ENCODE peak calls at places on chromosomes 5 and 9, in eight cellular contexts. H is cardiac septum; M is activated CD8-positive, alpha-beta T cell treated with anti-CD3 and anti-CD28 coated beads, Interleukin-2, amount 10 ng/mL, durations not matched to agents 7 days and 5 days; W is prostate gland; N is IMR-90; G is HuH-7; Y is islet precursor cell; Z is stimulated activated CD4-positive, alpha-beta T cell treated with anti-CD3 and anti-CD28 coated beads, Interleukin-15, amount 100 ng/mL, for 24 hours. J is an unnamed sample.

GRCh38 chr9:137085918-137086530 is 761 bp upstream of the MAN1B1 start:
- DNase-seq in W (no peak), H (no peak), G (peak; percentile 43), Y (peak; percentile 80), M (peak; percentile 50), Z (peak; percentile 46), N (no peak), J (peak; percentile 54)

GRCh38 chr9:2722715-2723114 is 5.4 kb downstream of the KCNV2 start:
- DNase-seq in M (peak; percentile 33), W (no peak), G (no peak), Z (no peak), H (no peak), N (peak; percentile 59), Y (peak; percentile 60), J (no peak)

GRCh38 chr9:97518909-97519307 is 17.4 kb downstream of the TMOD1 start:
- DNase-seq in N (peak; percentile 92), G (no peak), Z (no peak), Y (peak; percentile 68), H (no peak), W (peak; percentile 80), M (no peak), J (no peak)

GRCh38 chr5:168808217-168808616 is 229.0 kb upstream of the PANK3 start:
- DNase-seq in Z (no peak), M (no peak), N (no peak), W (no peak), Y (no peak), H (no peak), G (no peak), J (no peak)

GRCh38 chr9:110432253-110432652 is 94.6 kb upstream of the TXNDC8 start:
- DNase-seq in G (no peak), Y (no peak), W (no peak), Z (no peak), N (peak; percentile 71), M (no peak), H (no peak), J (no peak)

GRCh38 chr5:111461261-111461671 is 51.1 kb downstream of the STARD4 start:
- DNase-seq in G (no peak), W (no peak), H (no peak), N (peak; percentile 25), Y (peak; percentile 69), Z (no peak), M (no peak), J (no peak)

GRCh38 chr9:137354845-137355420 is 52.9 kb upstream of the NRARP start:
- DNase-seq in Z (no peak), H (no peak), G (no peak), Y (no peak), M (no peak), N (no peak), W (no peak), J (peak; percentile 17)

GRCh38 chr5:14574891-14575496 is 6.6 kb upstream of the OTULINL start:
- DNase-seq in Z (no peak), N (no peak), M (no peak), H (no peak), G (no peak), Y (no peak), W (no peak), J (no peak)

J was measured in GM20000.